ENCODE peak calls at places on chromosomes 2 and 18, in nine cellular contexts. One of them, this sample, is unnamed.

GRCh38 chr2:7880561-7880960 is 801.3 kb upstream of the ID2 start:
- DNase-seq in HL-60: no peak
- DNase-seq in putamen: no peak
- DNase-seq in foreskin fibroblast: no peak
- DNase-seq in cardiac muscle cell: no peak
- DNase-seq in GM18507: no peak
- DNase-seq in activated CD4-positive, CD25-positive, alpha-beta regulatory T cell treated with anti-CD3 and anti-CD28 coated beads, Interleukin-2, amount 50 U/mL, for 72 hours: no peak
- DNase-seq in activated CD4-positive, alpha-beta T cell treated with anti-CD3 and anti-CD28 coated beads for 48 hours: no peak
- DNase-seq in coronary artery: no peak
- DNase-seq in this sample: no peak

GRCh38 chr2:152369176-152369860 is 34.3 kb downstream of the FMNL2 start:
- DNase-seq in HL-60: no peak
- DNase-seq in putamen: no peak
- DNase-seq in foreskin fibroblast: peak
- DNase-seq in cardiac muscle cell: no peak
- DNase-seq in GM18507: no peak
- DNase-seq in activated CD4-positive, CD25-positive, alpha-beta regulatory T cell treated with anti-CD3 and anti-CD28 coated beads, Interleukin-2, amount 50 U/mL, for 72 hours: no peak
- DNase-seq in activated CD4-positive, alpha-beta T cell treated with anti-CD3 and anti-CD28 coated beads for 48 hours: no peak
- DNase-seq in coronary artery: no peak
- DNase-seq in this sample: no peak

GRCh38 chr2:9793156-9793917 is 49.9 kb upstream of the TAF1B start:
- DNase-seq in HL-60: no peak
- DNase-seq in putamen: no peak
- DNase-seq in foreskin fibroblast: no peak
- DNase-seq in cardiac muscle cell: no peak
- DNase-seq in GM18507: no peak
- DNase-seq in activated CD4-positive, CD25-positive, alpha-beta regulatory T cell treated with anti-CD3 and anti-CD28 coated beads, Interleukin-2, amount 50 U/mL, for 72 hours: no peak
- DNase-seq in activated CD4-positive, alpha-beta T cell treated with anti-CD3 and anti-CD28 coated beads for 48 hours: no peak
- DNase-seq in coronary artery: no peak
- DNase-seq in this sample: no peak

GRCh38 chr2:71906357-71906973 is 241.2 kb downstream of the CYP26B1 start:
- DNase-seq in HL-60: no peak
- DNase-seq in putamen: no peak
- DNase-seq in foreskin fibroblast: no peak
- DNase-seq in cardiac muscle cell: no peak
- DNase-seq in GM18507: no peak
- DNase-seq in activated CD4-positive, CD25-positive, alpha-beta regulatory T cell treated with anti-CD3 and anti-CD28 coated beads, Interleukin-2, amount 50 U/mL, for 72 hours: no peak
- DNase-seq in activated CD4-positive, alpha-beta T cell treated with anti-CD3 and anti-CD28 coated beads for 48 hours: no peak
- DNase-seq in coronary artery: no peak
- DNase-seq in this sample: no peak

GRCh38 chr2:34815052-34815741 is 1216.1 kb upstream of the FAM98A start:
- DNase-seq in HL-60: no peak
- DNase-seq in putamen: no peak
- DNase-seq in foreskin fibroblast: no peak
- DNase-seq in cardiac muscle cell: no peak
- DNase-seq in GM18507: no peak
- DNase-seq in activated CD4-positive, CD25-positive, alpha-beta regulatory T cell treated with anti-CD3 and anti-CD28 coated beads, Interleukin-2, amount 50 U/mL, for 72 hours: no peak
- DNase-seq in activated CD4-positive, alpha-beta T cell treated with anti-CD3 and anti-CD28 coated beads for 48 hours: no peak
- DNase-seq in coronary artery: no peak
- DNase-seq in this sample: no peak

GRCh38 chr2:127859712-127860085 is 1.7 kb upstream of the POLR2D start:
- DNase-seq in HL-60: peak
- DNase-seq in putamen: no peak
- DNase-seq in foreskin fibroblast: no peak
- DNase-seq in cardiac muscle cell: peak
- DNase-seq in GM18507: no peak
- DNase-seq in activated CD4-positive, CD25-positive, alpha-beta regulatory T cell treated with anti-CD3 and anti-CD28 coated beads, Interleukin-2, amount 50 U/mL, for 72 hours: peak
- DNase-seq in activated CD4-positive, alpha-beta T cell treated with anti-CD3 and anti-CD28 coated beads for 48 hours: peak
- DNase-seq in coronary artery: no peak
- DNase-seq in this sample: no peak

GRCh38 chr2:102094917-102095316 is 47.6 kb upstream of the IL1R1 start:
- DNase-seq in HL-60: peak
- DNase-seq in putamen: no peak
- DNase-seq in foreskin fibroblast: peak
- DNase-seq in cardiac muscle cell: no peak
- DNase-seq in GM18507: no peak
- DNase-seq in activated CD4-positive, CD25-positive, alpha-beta regulatory T cell treated with anti-CD3 and anti-CD28 coated beads, Interleukin-2, amount 50 U/mL, for 72 hours: no peak
- DNase-seq in activated CD4-positive, alpha-beta T cell treated with anti-CD3 and anti-CD28 coated beads for 48 hours: peak
- DNase-seq in coronary artery: no peak
- DNase-seq in this sample: no peak

GRCh38 chr18:62957885-62958472 is 242.6 kb downstream of the PHLPP1 start:
- DNase-seq in HL-60: peak
- DNase-seq in putamen: no peak
- DNase-seq in foreskin fibroblast: no peak
- DNase-seq in cardiac muscle cell: peak
- DNase-seq in GM18507: no peak
- DNase-seq in activated CD4-positive, CD25-positive, alpha-beta regulatory T cell treated with anti-CD3 and anti-CD28 coated beads, Interleukin-2, amount 50 U/mL, for 72 hours: no peak
- DNase-seq in activated CD4-positive, alpha-beta T cell treated with anti-CD3 and anti-CD28 coated beads for 48 hours: peak
- DNase-seq in coronary artery: no peak
- DNase-seq in this sample: no peak

GRCh38 chr18:23189768-23190661 is 54.7 kb downstream of the CABLES1 start:
- DNase-seq in HL-60: no peak
- DNase-seq in putamen: no peak
- DNase-seq in foreskin fibroblast: no peak
- DNase-seq in cardiac muscle cell: peak
- DNase-seq in GM18507: no peak
- DNase-seq in activated CD4-positive, CD25-positive, alpha-beta regulatory T cell treated with anti-CD3 and anti-CD28 coated beads, Interleukin-2, amount 50 U/mL, for 72 hours: no peak
- DNase-seq in activated CD4-positive, alpha-beta T cell treated with anti-CD3 and anti-CD28 coated beads for 48 hours: no peak
- DNase-seq in coronary artery: no peak
- DNase-seq in this sample: no peak

GRCh38 chr2:28810384-28811285 is at the start of gene SPDYA:
- DNase-seq in HL-60: peak
- DNase-seq in putamen: peak
- DNase-seq in foreskin fibroblast: peak
- DNase-seq in cardiac muscle cell: peak
- DNase-seq in GM18507: peak
- DNase-seq in activated CD4-positive, CD25-positive, alpha-beta regulatory T cell treated with anti-CD3 and anti-CD28 coated beads, Interleukin-2, amount 50 U/mL, for 72 hours: peak
- DNase-seq in activated CD4-positive, alpha-beta T cell treated with anti-CD3 and anti-CD28 coated beads for 48 hours: peak
- DNase-seq in coronary artery: peak
- DNase-seq in this sample: peak